ENCODE peak calls at places on chromosomes 12 and 14, in six cellular contexts. U is IMR-90, Y is K562, J is A549, E is GM12878, F is SK-N-SH. P is an unnamed sample.

GRCh38 chr14:68722968-68723577 is 69.8 kb downstream of the ZFP36L1 start:
- DNase-seq in F (no peak), Y (no peak), J (no peak), U (no peak), E (no peak), P (peak)

GRCh38 chr12:131041216-131041967 is 87.7 kb downstream of the ADGRD1 start:
- DNase-seq in Y (no peak), J (no peak), F (no peak), E (no peak), U (no peak), P (no peak)

GRCh38 chr14:59117754-59118153 is 70.7 kb upstream of the DAAM1 start:
- DNase-seq in F (no peak), U (peak), J (no peak), E (no peak), Y (no peak), P (no peak)

GRCh38 chr12:104353012-104353981 is 49.8 kb downstream of the EID3 start:
- DNase-seq in U (no peak), E (no peak), F (no peak), J (no peak), Y (no peak), P (no peak)

GRCh38 chr12:76144253-76144564 is 59.7 kb upstream of the NAP1L1 start:
- DNase-seq in E (no peak), Y (peak), J (no peak), F (peak), U (peak), P (no peak)

GRCh38 chr12:190881-191280 is 23.1 kb downstream of the SLC6A12 start:
- DNase-seq in E (no peak), J (no peak), U (no peak), Y (no peak), F (no peak), P (no peak)

GRCh38 chr12:125999643-126000042 is 934.4 kb downstream of the AACS start:
- DNase-seq in E (no peak), U (no peak), J (no peak), Y (no peak), F (no peak), P (no peak)

GRCh38 chr12:96034631-96035282 is 630 bp downstream of the LTA4H start:
- DNase-seq in E (no peak), Y (peak), J (peak), F (peak), U (peak), P (peak)

GRCh38 chr14:92719890-92720323 is 28.5 kb downstream of the LGMN start:
- DNase-seq in E (no peak), J (no peak), Y (no peak), U (no peak), F (no peak), P (no peak)

GRCh38 chr14:92718659-92719058 is 29.8 kb downstream of the LGMN start:
- DNase-seq in Y (no peak), E (no peak), J (no peak), U (peak), F (no peak), P (no peak)

GRCh38 chr14:92716131-92716530 is 32.3 kb downstream of the LGMN start:
- DNase-seq in E (no peak), U (no peak), Y (no peak), J (no peak), F (no peak), P (no peak)

GRCh38 chr14:92719421-92719820 is 29.0 kb downstream of the LGMN start:
- DNase-seq in F (no peak), Y (no peak), U (peak), J (no peak), E (no peak), P (no peak)

DNA sequence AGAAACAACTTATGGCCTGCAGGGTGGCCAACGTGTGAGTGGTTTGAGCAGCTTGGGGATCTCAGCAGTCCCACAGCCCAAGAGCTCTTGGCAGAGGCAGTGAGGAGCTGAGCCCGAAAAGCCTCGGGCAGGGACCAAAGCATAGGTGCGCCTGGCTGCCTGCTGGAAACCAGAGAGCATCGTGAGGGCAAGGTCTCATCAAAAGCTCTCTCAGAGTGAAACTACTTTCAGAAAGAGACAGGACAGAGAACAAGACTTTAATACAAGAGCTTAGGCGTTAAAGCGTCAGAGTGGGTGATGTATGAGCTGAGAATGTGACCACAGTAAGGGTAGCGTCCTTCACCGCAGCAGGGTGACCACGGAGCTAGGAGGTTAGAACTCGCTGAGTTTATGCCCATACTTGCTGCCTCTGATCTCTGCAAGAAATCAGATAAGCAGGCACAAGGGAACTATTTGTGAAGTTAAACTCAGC is 30.8 kb downstream of the LGMN start:
- DNase-seq in J (no peak), E (no peak), Y (no peak), F (no peak), U (no peak), P (no peak)
- TF ChIP-seq SMC3 in J (no peak), E (no peak), Y (no peak), F (no peak), U (no peak), P (no peak)

GRCh38 chr12:52876371-52876770 is 27.6 kb upstream of the KRT78 start:
- DNase-seq in F (no peak), J (no peak), E (no peak), U (no peak), Y (no peak), P (no peak)
- TF ChIP-seq SMC3 in F (no peak), J (no peak), E (no peak), U (no peak), Y (no peak), P (no peak)

GRCh38 chr14:21011136-21011535 is 12.0 kb downstream of the SLC39A2 start:
- DNase-seq in E (no peak), U (no peak), J (no peak), F (no peak), Y (no peak), P (no peak)
- TF ChIP-seq SMC3 in E (no peak), U (no peak), J (no peak), F (no peak), Y (no peak), P (no peak)

GRCh38 chr12:17976202-17976601 is 113.8 kb downstream of the RERGL start:
- DNase-seq in J (no peak), E (no peak), Y (no peak), F (no peak), U (no peak), P (no peak)

GRCh38 chr12:17975239-17975638 is 114.8 kb downstream of the RERGL start:
- DNase-seq in F (no peak), E (no peak), U (no peak), J (no peak), Y (no peak), P (no peak)

GRCh38 chr12:17975763-17976162 is 114.2 kb downstream of the RERGL start:
- DNase-seq in Y (no peak), U (no peak), E (no peak), F (no peak), J (no peak), P (no peak)

GRCh38 chr12:17971850-17972249 is 118.1 kb downstream of the RERGL start:
- DNase-seq in J (no peak), U (no peak), F (no peak), Y (no peak), E (no peak), P (no peak)
- TF ChIP-seq SMC3 in J (no peak), U (no peak), F (no peak), Y (no peak), E (no peak), P (no peak)

GRCh38 chr12:46698003-46698402 is 127.8 kb downstream of the SLC38A4 start:
- DNase-seq in E (no peak), Y (no peak), J (no peak), U (no peak), F (no peak), P (no peak)
- TF ChIP-seq SMC3 in E (no peak), Y (no peak), J (no peak), U (no peak), F (no peak), P (no peak)

DNA sequence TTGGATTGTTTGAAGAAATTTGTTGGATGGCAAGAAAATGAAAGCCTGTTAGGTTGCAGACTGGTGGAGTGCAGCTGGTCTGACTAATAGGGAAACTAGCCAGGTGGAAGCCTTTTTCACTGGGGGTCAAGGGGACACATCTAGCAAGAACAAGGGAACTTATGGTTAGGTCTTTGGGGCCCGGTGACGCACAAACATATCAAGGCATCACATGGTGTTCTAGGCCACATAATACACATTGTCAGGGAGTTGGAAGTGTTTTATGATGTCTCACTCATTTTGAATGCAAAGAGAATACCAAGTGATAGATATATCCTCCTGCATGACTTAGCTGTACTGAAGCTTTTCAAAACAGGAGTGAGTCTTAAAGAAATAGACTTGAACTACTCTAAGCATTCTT is 351.2 kb downstream of the KCNH5 start:
- DNase-seq in E (no peak), Y (no peak), J (no peak), U (peak), F (no peak), P (no peak)
- TF ChIP-seq SMC3 in E (no peak), Y (no peak), J (no peak), U (no peak), F (no peak), P (no peak)

GRCh38 chr12:119181202-119181601 is 2.5 kb downstream of the HSPB8 start:
- DNase-seq in E (no peak), Y (no peak), U (no peak), F (no peak), J (no peak), P (no peak)

GRCh38 chr12:119179335-119180021 is 747 bp downstream of the HSPB8 start:
- DNase-seq in E (no peak), F (no peak), J (peak), Y (no peak), U (peak), P (peak)

GRCh38 chr12:119178544-119179334 is at the start of gene HSPB8:
- DNase-seq in J (peak), Y (peak), F (peak), E (no peak), U (peak), P (peak)

GRCh38 chr12:119181944-119182343 is 3.2 kb downstream of the HSPB8 start:
- DNase-seq in J (no peak), E (no peak), F (no peak), U (no peak), Y (no peak), P (no peak)

DNA sequence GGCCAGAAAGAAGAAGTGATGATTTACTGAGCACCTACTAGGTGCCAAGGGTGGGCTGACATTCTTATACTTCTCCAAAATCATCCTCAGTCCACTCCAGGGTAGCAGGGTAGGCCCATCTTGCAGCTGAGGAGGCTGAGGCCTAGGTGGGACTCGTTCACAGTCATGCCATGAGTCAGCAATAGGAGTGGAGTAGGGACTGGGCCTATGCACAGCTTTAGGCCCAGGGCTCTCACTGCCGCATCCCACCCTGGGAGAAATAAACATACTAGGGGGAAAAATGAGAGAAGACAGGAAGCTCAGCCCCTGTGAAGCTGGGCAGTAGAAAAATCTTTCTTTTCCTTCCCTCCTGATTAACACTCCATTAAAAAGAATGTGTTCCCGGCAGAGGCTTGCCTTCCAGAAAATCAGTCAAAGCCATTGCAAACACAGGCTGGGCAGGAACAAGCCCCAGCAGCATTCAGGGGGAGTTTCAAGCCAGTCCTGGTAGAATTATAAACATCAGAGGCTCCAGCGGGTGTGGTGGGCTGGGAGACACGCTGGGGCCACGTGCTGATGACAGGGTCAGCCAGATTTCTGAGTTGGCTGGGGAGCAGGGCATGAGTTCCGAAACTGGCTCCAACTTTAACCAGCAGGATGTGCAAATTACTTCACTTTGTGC is 1.8 kb downstream of the HSPB8 start:
- DNase-seq in E (no peak), Y (peak), U (peak), F (no peak), J (no peak), P (no peak)
- TF ChIP-seq SMC3 in E (no peak), Y (no peak), U (no peak), F (no peak), J (no peak), P (no peak)

GRCh38 chr12:90999946-91000345 is 4.8 kb downstream of the EPYC start:
- DNase-seq in Y (no peak), J (no peak), U (peak), E (no peak), F (no peak), P (no peak)
- TF ChIP-seq SMC3 in Y (no peak), J (no peak), U (no peak), E (no peak), F (no peak), P (no peak)

DNA sequence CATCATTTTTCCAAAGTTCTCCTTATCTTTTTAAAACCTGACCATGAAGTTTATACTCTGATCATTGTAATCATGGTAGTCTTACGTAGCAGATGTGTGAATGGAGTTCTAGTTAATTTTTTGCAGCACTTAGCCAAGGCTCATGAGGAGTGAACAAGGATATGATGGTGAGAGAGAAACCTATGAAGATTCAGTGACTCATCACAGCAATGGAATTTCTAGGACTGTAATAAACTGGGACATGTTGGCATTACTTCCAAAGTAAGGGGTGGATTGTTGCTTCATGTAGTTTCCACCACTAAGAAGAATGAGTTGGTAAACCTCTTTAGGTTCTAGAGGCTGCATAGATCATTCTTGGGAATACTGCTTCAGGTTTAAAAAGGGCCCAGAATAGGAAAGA is 102.7 kb downstream of the LRRIQ1 start:
- DNase-seq in E (no peak), J (no peak), U (no peak), Y (no peak), F (no peak), P (no peak)
- TF ChIP-seq SMC3 in E (no peak), J (no peak), U (no peak), Y (no peak), F (no peak), P (no peak)

DNA sequence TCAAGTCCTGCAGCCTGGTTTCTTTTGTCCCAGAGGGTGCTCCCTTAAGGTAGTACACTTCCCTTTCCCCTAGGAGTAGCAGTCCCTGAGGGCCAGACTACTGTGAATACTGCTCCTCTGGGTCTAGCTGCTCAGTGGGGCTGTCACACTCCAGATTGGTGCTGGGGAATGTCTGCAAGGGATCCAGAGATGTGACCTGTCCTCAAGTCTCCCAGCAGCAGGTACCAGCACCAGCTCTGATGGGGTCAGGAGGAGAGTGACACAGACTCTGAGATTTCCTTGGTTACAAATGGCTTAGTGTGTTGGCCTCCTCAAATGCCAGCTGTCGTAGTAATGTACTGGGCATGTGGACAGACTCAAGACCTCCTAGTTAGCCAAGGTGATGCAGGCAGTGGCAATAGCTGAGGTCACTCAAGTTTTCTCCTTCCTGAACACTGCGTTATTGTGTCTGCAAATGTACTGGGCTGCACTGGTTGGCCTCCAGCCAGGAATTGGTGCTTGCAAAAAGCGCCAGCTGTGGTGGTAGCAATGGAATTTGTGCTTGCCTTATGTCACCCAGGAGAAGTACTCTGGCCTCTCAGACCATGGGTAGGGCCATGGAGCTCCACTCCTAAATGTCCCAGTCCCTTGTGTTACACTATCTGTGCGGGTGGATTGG is 36.4 kb upstream of the AEBP2 start:
- DNase-seq in U (peak), Y (no peak), F (no peak), J (no peak), E (no peak), P (peak)
- TF ChIP-seq SMC3 in U (no peak), Y (no peak), F (no peak), J (no peak), E (no peak), P (no peak)

P was measured in HepG2.